ENCODE peak calls at places on chromosome 19, in four cellular contexts. A is T follicular helper cell, V is hepatic stellate cell, Q is GM23248. W is an unnamed sample.

GRCh38 chr19:46407891-46408426 is 5.4 kb downstream of the CCDC8 start:
- DNase-seq in Q (no peak), A (no peak), V (no peak), W (no peak)

GRCh38 chr19:3978145-3978544 is 7.1 kb downstream of the EEF2 start:
- DNase-seq in Q (no peak), A (no peak), V (no peak), W (no peak)

GRCh38 chr19:19630062-19630414 is 2.0 kb upstream of the LPAR2 start:
- DNase-seq in A (no peak), Q (no peak), V (no peak), W (no peak)

GRCh38 chr19:10243606-10244005 is 8.4 kb upstream of the MRPL4 start:
- DNase-seq in Q (no peak), V (no peak), A (no peak), W (no peak)

GRCh38 chr19:35404879-35405622 is 34.2 kb downstream of the GPR42 start:
- DNase-seq in A (no peak), Q (peak), V (peak), W (no peak)

GRCh38 chr19:38739440-38740251 is 4.6 kb downstream of the CAPN12 start:
- DNase-seq in V (no peak), A (no peak), Q (no peak), W (no peak)

GRCh38 chr19:6376512-6377193 is 920 bp upstream of the PSPN start:
- DNase-seq in Q (peak), V (no peak), A (no peak), W (no peak)

GRCh38 chr19:1847684-1848398 is 442 bp downstream of the REXO1 start:
- DNase-seq in A (no peak), V (peak), Q (peak), W (no peak)

GRCh38 chr19:33040994-33041827 is 23.5 kb downstream of the RHPN2 start:
- DNase-seq in A (no peak), Q (peak), V (no peak), W (peak)

GRCh38 chr19:22257381-22257780 is 28.9 kb upstream of the ZNF729 start:
- DNase-seq in A (no peak), Q (no peak), V (no peak), W (no peak)

GRCh38 chr19:52889076-52889475 is 8.4 kb downstream of the ZNF320 start:
- DNase-seq in V (no peak), Q (no peak), A (no peak), W (no peak)

GRCh38 chr19:11482384-11483050 is 1.7 kb upstream of the ELAVL3 start:
- DNase-seq in A (peak), Q (peak), V (peak), W (peak)

GRCh38 chr19:17237747-17238706 is 7.7 kb downstream of the NR2F6 start:
- DNase-seq in Q (no peak), A (no peak), V (no peak), W (no peak)

GRCh38 chr19:29671393-29672076 is 6.3 kb downstream of the PLEKHF1 start:
- DNase-seq in A (peak), V (no peak), Q (peak), W (peak)

GRCh38 chr19:29263305-29264080 is 50.5 kb upstream of the UQCRFS1 start:
- DNase-seq in A (peak), V (peak), Q (peak), W (no peak)

GRCh38 chr19:24000656-24001055 is 86.0 kb downstream of the ZNF726 start:
- DNase-seq in Q (no peak), A (no peak), V (no peak), W (no peak)

GRCh38 chr19:30212574-30212973 is 159.6 kb upstream of the ZNF536 start:
- DNase-seq in A (no peak), Q (no peak), V (no peak), W (no peak)

GRCh38 chr19:43495082-43495481 is 9.5 kb downstream of the PHLDB3 start:
- DNase-seq in V (no peak), A (no peak), Q (no peak), W (no peak)

GRCh38 chr19:43674630-43674982 is 4.6 kb upstream of the PLAUR start:
- DNase-seq in Q (peak), V (peak), A (no peak), W (no peak)

GRCh38 chr19:10718205-10719196 is 622 bp downstream of the DNM2 start:
- DNase-seq in A (peak), V (peak), Q (peak), W (no peak)

GRCh38 chr19:16153582-16154336 is 10.3 kb downstream of the HSH2D start:
- DNase-seq in V (no peak), Q (peak), A (no peak), W (no peak)

GRCh38 chr19:1070931-1071791 is 4.2 kb downstream of the ARHGAP45 start:
- DNase-seq in V (peak), Q (peak), A (no peak), W (no peak)

GRCh38 chr19:13289295-13289694 is 139.1 kb downstream of the IER2 start:
- DNase-seq in V (no peak), A (no peak), Q (no peak), W (no peak)

GRCh38 chr19:18385359-18385674 is 641 bp upstream of the GDF15 start:
- DNase-seq in V (no peak), A (no peak), Q (no peak), W (no peak)